ENCODE peak calls at places on chromosomes 6 and 20, in four cellular contexts. N, X, B and S are unnamed samples.

GRCh38 chr20:58570181-58570859 is 55.1 kb upstream of the APCDD1L start:
- DNase-seq in N (no peak), X (no peak), B (no peak), S (no peak)

GRCh38 chr6:54892831-54893230 is 46.3 kb downstream of the FAM83B start:
- DNase-seq in N (peak), X (no peak), B (peak), S (no peak)

GRCh38 chr20:37411408-37412306 is 65.7 kb downstream of the SRC start:
- DNase-seq in N (no peak), X (no peak), B (no peak), S (no peak)

GRCh38 chr6:13762648-13763441 is 51.2 kb upstream of the RANBP9 start:
- DNase-seq in N (peak), X (peak), B (no peak), S (no peak)

GRCh38 chr20:1854246-1854645 is 41.0 kb upstream of the SIRPA start:
- DNase-seq in N (no peak), X (no peak), B (no peak), S (peak)

GRCh38 chr6:114315841-114316595 is 26.8 kb downstream of the HS3ST5 start:
- DNase-seq in N (no peak), X (no peak), B (peak), S (no peak)

GRCh38 chr6:1312444-1313363 is 806 bp downstream of the FOXQ1 start:
- DNase-seq in N (no peak), X (peak), B (peak), S (no peak)

GRCh38 chr6:44381739-44382138 is 5.8 kb upstream of the CDC5L start:
- DNase-seq in N (no peak), X (no peak), B (no peak), S (peak)

GRCh38 chr6:39995633-39996032 is 61.4 kb upstream of the MOCS1 start:
- DNase-seq in N (no peak), X (no peak), B (no peak), S (no peak)

GRCh38 chr6:14983599-14984296 is 262.1 kb upstream of the JARID2 start:
- DNase-seq in N (no peak), X (no peak), B (no peak), S (no peak)

GRCh38 chr6:160124605-160125004 is 3.0 kb downstream of the SLC22A1 start:
- DNase-seq in N (no peak), X (no peak), B (no peak), S (no peak)

GRCh38 chr20:20413801-20414200 is 45.9 kb downstream of the INSM1 start:
- DNase-seq in N (no peak), X (no peak), B (no peak), S (no peak)

GRCh38 chr6:31615748-31616147 is 714 bp downstream of the AIF1 start:
- DNase-seq in N (no peak), X (peak), B (no peak), S (no peak)

GRCh38 chr20:15039088-15039762 is 701.8 kb upstream of the FLRT3 start:
- DNase-seq in N (no peak), X (no peak), B (peak), S (no peak)

GRCh38 chr6:142297996-142298753 is 3.6 kb upstream of the ADGRG6 start:
- DNase-seq in N (peak), X (no peak), B (peak), S (peak)

GRCh38 chr20:4830696-4831095 is 109.0 kb downstream of the PRND start:
- DNase-seq in N (no peak), X (no peak), B (no peak), S (no peak)

GRCh38 chr20:64107736-64108457 is 532 bp upstream of the NPBWR2 start:
- DNase-seq in N (no peak), X (no peak), B (no peak), S (no peak)

GRCh38 chr6:1335367-1336037 is 23.6 kb downstream of the FOXQ1 start:
- DNase-seq in N (no peak), X (peak), B (peak), S (peak)

GRCh38 chr20:44022464-44022863 is 107.8 kb downstream of the TOX2 start:
- DNase-seq in N (no peak), X (no peak), B (no peak), S (no peak)

GRCh38 chr6:166330612-166331011 is 11.7 kb downstream of the SFT2D1 start:
- DNase-seq in N (peak), X (peak), B (peak), S (peak)

GRCh38 chr20:35551485-35551884 is 9.6 kb downstream of the ERGIC3 start:
- DNase-seq in N (no peak), X (no peak), B (no peak), S (no peak)

GRCh38 chr6:106746660-106747059 is 117.3 kb downstream of the QRSL1 start:
- DNase-seq in N (peak), X (peak), B (peak), S (peak)

GRCh38 chr6:85997206-85997605 is 354.5 kb upstream of the SYNCRIP start:
- DNase-seq in N (no peak), X (no peak), B (no peak), S (no peak)

GRCh38 chr6:52887912-52888535 is 21.5 kb downstream of the GSTA3 start:
- DNase-seq in N (no peak), X (peak), B (no peak), S (no peak)

GRCh38 chr20:15976047-15976731 is 597.1 kb downstream of the KIF16B start:
- DNase-seq in N (no peak), X (no peak), B (peak), S (no peak)

GRCh38 chr6:53112871-53113270 is 35.8 kb downstream of the GCM1 start:
- DNase-seq in N (no peak), X (no peak), B (peak), S (no peak)

GRCh38 chr6:41373367-41373918 is 38.0 kb downstream of the NCR2 start:
- DNase-seq in N (no peak), X (no peak), B (no peak), S (no peak)

GRCh38 chr6:146909886-146910285 is 294.3 kb upstream of the STXBP5 start:
- DNase-seq in N (no peak), X (no peak), B (no peak), S (no peak)